ENCODE peak calls at places on chromosome 7, in five cellular contexts. T, K, Q, V and B are unnamed samples.

GRCh38 chr7:41421056-41421455 is 281.8 kb downstream of the INHBA start:
- DNase-seq in T (no peak), K (no peak), Q (no peak), V (no peak), B (no peak)

GRCh38 chr7:27162930-27163775 is 2.2 kb downstream of the HOXA9 start:
- DNase-seq in T (no peak), K (peak), Q (no peak), V (no peak), B (no peak)

GRCh38 chr7:1854521-1855395 is 184.7 kb downstream of the ELFN1 start:
- DNase-seq in T (no peak), K (no peak), Q (no peak), V (no peak), B (no peak)

GRCh38 chr7:134885967-134886352 is 100.3 kb upstream of the AGBL3 start:
- DNase-seq in T (no peak), K (peak), Q (no peak), V (no peak), B (no peak)

GRCh38 chr7:127974611-127975010 is 56.6 kb downstream of the LRRC4 start:
- DNase-seq in T (no peak), K (no peak), Q (no peak), V (no peak), B (no peak)

GRCh38 chr7:99459087-99459486 is 6.9 kb downstream of the ATP5MF start:
- DNase-seq in T (no peak), K (peak), Q (peak), V (peak), B (peak)

GRCh38 chr7:44709011-44709915 is 39.4 kb upstream of the ZMIZ2 start:
- DNase-seq in T (peak), K (no peak), Q (no peak), V (no peak), B (no peak)

GRCh38 chr7:134448359-134449229 is 10.3 kb downstream of the AKR1B1 start:
- DNase-seq in T (no peak), K (peak), Q (no peak), V (no peak), B (no peak)

GRCh38 chr7:56291-56913 is 136.0 kb upstream of the FAM20C start:
- DNase-seq in T (no peak), K (no peak), Q (no peak), V (no peak), B (no peak)

GRCh38 chr7:128069367-128070364 is 38.4 kb upstream of the LRRC4 start:
- DNase-seq in T (no peak), K (no peak), Q (no peak), V (no peak), B (no peak)

GRCh38 chr7:108480311-108480710 is 24.1 kb upstream of the NRCAM start:
- DNase-seq in T (no peak), K (no peak), Q (no peak), V (no peak), B (no peak)

GRCh38 chr7:80232969-80233724 is 98.5 kb downstream of the GNAI1 start:
- DNase-seq in T (no peak), K (no peak), Q (no peak), V (no peak), B (no peak)

GRCh38 chr7:155547161-155547791 is 917 bp upstream of the CNPY1 start:
- DNase-seq in T (no peak), K (no peak), Q (no peak), V (no peak), B (no peak)

GRCh38 chr7:75565129-75565528 is 73.0 kb downstream of the SPDYE5 start:
- DNase-seq in T (peak), K (peak), Q (no peak), V (peak), B (no peak)

GRCh38 chr7:151060416-151061234 is 1.2 kb downstream of the SLC4A2 start:
- DNase-seq in T (peak), K (peak), Q (no peak), V (no peak), B (peak)

GRCh38 chr7:157825325-157825724 is 488.5 kb downstream of the DNAJB6 start:
- DNase-seq in T (no peak), K (peak), Q (no peak), V (no peak), B (no peak)

GRCh38 chr7:73991522-73992103 is 36.4 kb upstream of the ELN start:
- DNase-seq in T (no peak), K (no peak), Q (no peak), V (no peak), B (no peak)

DNA sequence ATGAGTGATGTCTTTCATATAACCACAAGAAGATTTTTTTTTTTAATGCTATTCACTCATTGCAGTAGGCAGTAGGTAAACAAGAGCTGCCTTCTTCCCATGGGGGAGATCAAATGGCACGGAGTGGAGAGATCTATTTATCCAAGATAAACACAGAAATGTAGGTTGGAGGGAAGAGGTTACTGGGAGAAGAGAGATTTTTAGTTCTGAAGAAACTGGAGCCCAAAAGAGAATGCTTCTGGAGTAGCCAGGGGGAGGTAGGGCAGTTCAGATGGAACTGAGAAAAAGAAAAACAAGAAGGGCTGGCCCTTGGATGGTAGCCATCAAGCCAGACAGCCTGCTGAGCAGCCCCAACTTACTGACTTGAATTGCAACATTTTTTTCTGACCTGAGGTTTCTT is 270.1 kb upstream of the TPK1 start:
- DNase-seq in T (no peak), K (peak), Q (no peak), V (no peak), B (no peak)
- TF ChIP-seq EZH2phosphoT487 in T (no peak), K (no peak), Q (no peak), V (no peak), B (no peak)

GRCh38 chr7:116164552-116164951 is 45.8 kb upstream of the TES start:
- DNase-seq in T (no peak), K (no peak), Q (no peak), V (no peak), B (no peak)

GRCh38 chr7:116159711-116160110 is 50.6 kb upstream of the TES start:
- DNase-seq in T (no peak), K (no peak), Q (no peak), V (no peak), B (no peak)

GRCh38 chr7:116162236-116162635 is 48.1 kb upstream of the TES start:
- DNase-seq in T (no peak), K (no peak), Q (no peak), V (no peak), B (no peak)

GRCh38 chr7:116162992-116163391 is 47.3 kb upstream of the TES start:
- DNase-seq in T (no peak), K (peak), Q (no peak), V (peak), B (no peak)

DNA sequence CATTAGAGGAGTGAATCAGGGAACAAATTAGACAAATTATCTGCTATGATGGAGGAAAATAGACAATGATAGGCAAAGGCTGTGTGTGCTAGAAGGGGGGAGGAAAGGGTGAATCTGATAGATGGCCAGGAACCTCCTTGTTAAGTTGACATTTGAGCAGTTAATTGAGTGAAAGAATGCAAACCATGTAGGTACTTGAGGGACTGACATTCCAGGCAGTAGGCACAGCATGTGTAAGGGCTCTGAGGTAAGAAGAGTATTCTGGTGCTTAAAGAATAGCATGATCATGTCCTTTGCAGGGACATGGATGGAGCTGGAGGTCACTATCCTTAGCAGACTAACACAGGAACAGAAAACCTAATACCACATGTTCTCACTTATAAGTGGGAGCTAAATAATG is 48.6 kb upstream of the TES start:
- DNase-seq in T (no peak), K (no peak), Q (no peak), V (peak), B (no peak)
- H3K27ac ChIP-seq in T (no peak), K (no peak), Q (no peak), V (no peak), B (no peak)

GRCh38 chr7:131909151-131909768 is 352.8 kb upstream of the PODXL start:
- DNase-seq in T (peak), K (no peak), Q (no peak), V (peak), B (no peak)
- TF ChIP-seq EZH2phosphoT487 in T (no peak), K (no peak), Q (no peak), V (no peak), B (no peak)

DNA sequence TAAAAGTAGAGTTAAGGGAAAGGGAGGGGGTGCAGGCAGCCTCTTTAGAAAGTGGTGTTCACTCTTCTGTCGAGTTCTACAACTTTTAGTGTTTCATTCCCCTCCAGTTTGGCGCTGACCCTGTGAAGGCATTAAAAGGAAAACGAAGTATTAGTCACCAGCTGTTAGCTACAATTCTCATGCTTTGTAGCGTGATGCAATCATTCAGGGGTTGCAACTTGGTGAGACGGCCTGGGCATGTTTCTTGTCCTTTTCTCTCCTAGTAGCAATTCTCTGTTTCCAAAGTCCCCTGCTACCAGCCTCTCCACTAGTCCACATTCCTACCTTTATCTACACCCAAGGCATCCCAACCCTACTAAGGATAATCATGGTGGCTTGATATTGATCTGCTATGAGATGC is 33.7 kb upstream of the DGKI start:
- DNase-seq in T (no peak), K (no peak), Q (no peak), V (no peak), B (no peak)
- H3K27ac ChIP-seq in T (peak), K (no peak), Q (no peak), V (peak), B (no peak)

GRCh38 chr7:129702761-129703338 is 91.3 kb downstream of the NRF1 start:
- DNase-seq in T (no peak), K (no peak), Q (no peak), V (no peak), B (no peak)
- TF ChIP-seq EZH2phosphoT487 in T (no peak), K (no peak), Q (no peak), V (no peak), B (no peak)

GRCh38 chr7:129875745-129876411 is 76.9 kb downstream of the UBE2H start:
- DNase-seq in T (no peak), K (peak), Q (no peak), V (no peak), B (no peak)

GRCh38 chr7:129875160-129875559 is 77.6 kb downstream of the UBE2H start:
- DNase-seq in T (no peak), K (no peak), Q (no peak), V (no peak), B (no peak)

GRCh38 chr7:129874722-129875121 is 78.0 kb downstream of the UBE2H start:
- DNase-seq in T (no peak), K (no peak), Q (no peak), V (no peak), B (no peak)

GRCh38 chr7:129872054-129872453 is 80.7 kb downstream of the UBE2H start:
- DNase-seq in T (no peak), K (peak), Q (no peak), V (no peak), B (no peak)

DNA sequence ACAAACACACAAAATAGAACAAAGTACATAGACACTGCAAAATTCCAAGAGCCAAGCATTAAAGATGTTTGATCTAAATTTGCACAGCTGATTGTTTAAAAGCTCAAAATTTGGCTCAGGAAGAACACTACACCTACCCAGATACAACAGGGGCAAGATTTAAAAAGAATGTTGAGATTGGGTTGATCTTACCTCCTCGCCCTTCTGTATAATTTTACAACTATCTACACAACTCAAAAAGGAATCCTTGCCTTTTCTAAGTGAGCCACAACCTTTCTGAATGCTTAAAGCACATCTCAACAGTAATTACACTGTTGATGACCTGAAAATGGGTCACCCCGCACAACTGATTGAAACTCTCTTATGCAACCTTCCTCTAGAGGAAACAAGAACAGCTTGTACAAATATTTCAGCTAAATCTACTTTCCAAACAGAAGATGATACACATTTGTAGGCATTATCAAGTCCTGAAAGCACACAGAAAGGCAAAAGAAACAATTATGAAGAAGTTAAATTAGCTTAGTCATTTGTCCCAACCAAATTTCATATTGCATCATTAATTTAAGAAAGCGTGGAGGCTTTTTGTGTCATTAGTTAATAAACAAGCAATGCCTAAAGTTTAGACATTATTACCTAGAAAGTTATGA is 75.5 kb downstream of the UBE2H start:
- DNase-seq in T (no peak), K (no peak), Q (no peak), V (no peak), B (no peak)
- H3K27ac ChIP-seq in T (peak), K (no peak), Q (no peak), V (peak), B (no peak)